ENCODE peak calls at places on chromosome 2, in ten cellular contexts. One of them, this sample, is unnamed.

GRCh38 chr2:192500550-192501200 is 305.9 kb upstream of the TMEFF2 start:
- DNase-seq in heart left ventricle: no peak
- DNase-seq in PC-9: no peak
- DNase-seq in ovary: no peak
- DNase-seq in B cell: no peak
- DNase-seq in spleen: no peak
- DNase-seq in foreskin fibroblast: peak; percentile 77
- DNase-seq in fibroblast of mammary gland: peak; percentile 91
- DNase-seq in A549: peak; percentile 74
- DNase-seq in coronary artery: no peak
- DNase-seq in this sample: no peak

GRCh38 chr2:152054593-152054992 is 44.3 kb downstream of the CACNB4 start:
- DNase-seq in PC-9: peak; percentile 65
- DNase-seq in ovary: no peak
- DNase-seq in heart left ventricle: no peak
- DNase-seq in coronary artery: no peak
- DNase-seq in A549: no peak
- DNase-seq in spleen: no peak
- DNase-seq in B cell: no peak
- DNase-seq in fibroblast of mammary gland: peak; percentile 86
- DNase-seq in foreskin fibroblast: peak; percentile 79
- DNase-seq in this sample: no peak

GRCh38 chr2:20781656-20782265 is 41.1 kb downstream of the LDAH start:
- DNase-seq in A549: peak; percentile 21
- DNase-seq in fibroblast of mammary gland: peak; percentile 44
- DNase-seq in foreskin fibroblast: peak; percentile 46
- DNase-seq in PC-9: no peak
- DNase-seq in B cell: no peak
- DNase-seq in coronary artery: no peak
- DNase-seq in spleen: no peak
- DNase-seq in heart left ventricle: no peak
- DNase-seq in ovary: no peak
- DNase-seq in this sample: peak; percentile 13

GRCh38 chr2:180319586-180320405 is 312.7 kb upstream of the CWC22 start:
- DNase-seq in PC-9: no peak
- DNase-seq in B cell: no peak
- DNase-seq in coronary artery: no peak
- DNase-seq in foreskin fibroblast: no peak
- DNase-seq in ovary: no peak
- DNase-seq in spleen: no peak
- DNase-seq in A549: no peak
- DNase-seq in fibroblast of mammary gland: no peak
- DNase-seq in heart left ventricle: no peak
- DNase-seq in this sample: no peak

GRCh38 chr2:72143441-72144356 is 4.0 kb downstream of the CYP26B1 start:
- DNase-seq in foreskin fibroblast: peak; percentile 28
- DNase-seq in spleen: peak; percentile 74
- DNase-seq in coronary artery: peak; percentile 74
- DNase-seq in fibroblast of mammary gland: no peak
- DNase-seq in PC-9: no peak
- DNase-seq in A549: no peak
- DNase-seq in heart left ventricle: peak; percentile 22
- DNase-seq in ovary: no peak
- DNase-seq in B cell: no peak
- DNase-seq in this sample: peak; percentile 52

GRCh38 chr2:71536311-71536710 is 83.0 kb downstream of the DYSF start:
- DNase-seq in spleen: no peak
- DNase-seq in PC-9: no peak
- DNase-seq in foreskin fibroblast: peak; percentile 72
- DNase-seq in fibroblast of mammary gland: no peak
- DNase-seq in heart left ventricle: no peak
- DNase-seq in ovary: no peak
- DNase-seq in coronary artery: no peak
- DNase-seq in B cell: peak; percentile 33
- DNase-seq in A549: no peak
- DNase-seq in this sample: no peak

GRCh38 chr2:187783446-187783845 is 229.2 kb upstream of the TFPI start:
- DNase-seq in fibroblast of mammary gland: peak; percentile 18
- DNase-seq in spleen: no peak
- DNase-seq in heart left ventricle: no peak
- DNase-seq in PC-9: no peak
- DNase-seq in foreskin fibroblast: no peak
- DNase-seq in B cell: no peak
- DNase-seq in A549: peak; percentile 4
- DNase-seq in ovary: no peak
- DNase-seq in coronary artery: no peak
- DNase-seq in this sample: no peak

GRCh38 chr2:29317077-29317517 is 201.9 kb downstream of the CLIP4 start:
- DNase-seq in foreskin fibroblast: peak; percentile 18
- DNase-seq in ovary: no peak
- DNase-seq in heart left ventricle: no peak
- DNase-seq in PC-9: no peak
- DNase-seq in spleen: no peak
- DNase-seq in coronary artery: no peak
- DNase-seq in fibroblast of mammary gland: peak; percentile 57
- DNase-seq in A549: no peak
- DNase-seq in B cell: no peak
- DNase-seq in this sample: no peak

GRCh38 chr2:107412209-107412904 is 414.3 kb upstream of the RGPD4 start:
- DNase-seq in A549: no peak
- DNase-seq in heart left ventricle: no peak
- DNase-seq in PC-9: no peak
- DNase-seq in foreskin fibroblast: no peak
- DNase-seq in ovary: no peak
- DNase-seq in B cell: no peak
- DNase-seq in fibroblast of mammary gland: peak; percentile 86
- DNase-seq in coronary artery: no peak
- DNase-seq in spleen: no peak
- DNase-seq in this sample: no peak

GRCh38 chr2:176118606-176119370 is 2.2 kb downstream of the HOXD10 start:
- DNase-seq in PC-9: no peak
- DNase-seq in B cell: no peak
- DNase-seq in foreskin fibroblast: no peak
- DNase-seq in heart left ventricle: no peak
- DNase-seq in fibroblast of mammary gland: peak; percentile 50
- DNase-seq in ovary: no peak
- DNase-seq in A549: peak; percentile 79
- DNase-seq in coronary artery: no peak
- DNase-seq in spleen: no peak
- DNase-seq in this sample: peak; percentile 77

GRCh38 chr2:120472031-120472430 is 126.1 kb downstream of the INHBB start:
- DNase-seq in heart left ventricle: no peak
- DNase-seq in A549: no peak
- DNase-seq in foreskin fibroblast: no peak
- DNase-seq in fibroblast of mammary gland: no peak
- DNase-seq in spleen: no peak
- DNase-seq in ovary: peak; percentile 7
- DNase-seq in B cell: no peak
- DNase-seq in PC-9: peak; percentile 66
- DNase-seq in coronary artery: no peak
- DNase-seq in this sample: no peak

GRCh38 chr2:109322111-109322510 is 193.1 kb downstream of the SH3RF3 start:
- DNase-seq in heart left ventricle: peak; percentile 81
- DNase-seq in A549: no peak
- DNase-seq in B cell: no peak
- DNase-seq in fibroblast of mammary gland: peak; percentile 100
- DNase-seq in coronary artery: peak; percentile 98
- DNase-seq in PC-9: no peak
- DNase-seq in foreskin fibroblast: peak; percentile 99
- DNase-seq in ovary: peak; percentile 91
- DNase-seq in spleen: no peak
- DNase-seq in this sample: no peak

GRCh38 chr2:129769402-129769991 is 210.0 kb upstream of the RAB6C start:
- DNase-seq in A549: no peak
- DNase-seq in PC-9: no peak
- DNase-seq in fibroblast of mammary gland: no peak
- DNase-seq in heart left ventricle: no peak
- DNase-seq in coronary artery: no peak
- DNase-seq in B cell: no peak
- DNase-seq in ovary: no peak
- DNase-seq in spleen: no peak
- DNase-seq in foreskin fibroblast: no peak
- DNase-seq in this sample: no peak

GRCh38 chr2:157302492-157303099 is 23.0 kb downstream of the ERMN start:
- DNase-seq in B cell: no peak
- DNase-seq in PC-9: no peak
- DNase-seq in A549: peak; percentile 44
- DNase-seq in fibroblast of mammary gland: peak; percentile 56
- DNase-seq in ovary: no peak
- DNase-seq in spleen: no peak
- DNase-seq in heart left ventricle: no peak
- DNase-seq in coronary artery: no peak
- DNase-seq in foreskin fibroblast: peak; percentile 76
- DNase-seq in this sample: peak; percentile 31

DNA sequence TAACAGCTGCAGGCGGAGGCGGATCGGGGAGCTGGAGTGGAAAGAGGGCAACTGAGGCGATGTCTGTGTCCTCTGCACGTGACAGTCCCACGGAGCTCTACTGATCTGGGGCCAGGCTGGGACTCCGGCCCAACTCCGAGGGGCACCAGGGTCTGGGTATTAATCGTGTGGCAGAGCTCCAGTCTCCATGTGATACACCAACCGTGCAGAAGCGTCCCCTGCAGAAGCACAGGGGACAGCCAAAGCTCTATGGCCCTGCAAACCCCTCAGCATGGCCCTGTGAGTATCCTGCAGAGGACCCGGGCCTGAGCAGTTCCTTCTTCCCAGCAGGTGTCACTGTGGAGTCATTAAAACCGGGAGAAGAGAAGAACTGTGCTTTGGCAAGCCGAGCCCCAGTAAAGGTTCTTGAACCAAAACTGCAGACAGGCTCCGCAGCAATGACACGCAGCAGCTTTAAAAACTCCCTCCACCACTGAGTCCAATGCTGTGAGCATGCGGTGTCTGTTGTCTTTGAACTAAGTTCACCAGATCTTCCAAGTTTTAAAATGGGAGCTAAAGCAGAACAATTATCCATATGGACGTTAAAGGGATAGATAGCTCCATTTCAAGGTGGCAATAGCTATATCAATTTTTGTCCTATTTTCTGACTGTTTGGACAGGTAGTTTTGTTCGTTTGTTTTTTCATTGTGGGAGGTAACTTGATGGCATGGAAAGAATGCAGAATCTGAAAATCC is 79.4 kb downstream of the TMEM182 start:
- DNase-seq in heart left ventricle: peak; percentile 29
- DNase-seq in fibroblast of mammary gland: peak; percentile 51
- DNase-seq in B cell: no peak
- DNase-seq in PC-9: no peak
- DNase-seq in foreskin fibroblast: peak; percentile 61
- DNase-seq in coronary artery: no peak
- DNase-seq in ovary: no peak
- DNase-seq in spleen: no peak
- DNase-seq in A549: peak; percentile 55
- DNase-seq in this sample: peak; percentile 67
- TF ChIP-seq CTCF in heart left ventricle: peak; percentile 36
- TF ChIP-seq CTCF in fibroblast of mammary gland: peak; percentile 62
- TF ChIP-seq CTCF in B cell: peak; percentile 39
- TF ChIP-seq CTCF in PC-9: peak; percentile 71
- TF ChIP-seq CTCF in foreskin fibroblast: peak; percentile 62
- TF ChIP-seq CTCF in coronary artery: peak; percentile 31
- TF ChIP-seq CTCF in ovary: no peak
- TF ChIP-seq CTCF in spleen: peak; percentile 37
- TF ChIP-seq CTCF in A549: peak; percentile 52
- TF ChIP-seq CTCF in this sample: peak; percentile 55

GRCh38 chr2:59462418-59463197 is 1090.8 kb downstream of the BCL11A start:
- DNase-seq in ovary: no peak
- DNase-seq in coronary artery: no peak
- DNase-seq in PC-9: no peak
- DNase-seq in A549: no peak
- DNase-seq in B cell: no peak
- DNase-seq in fibroblast of mammary gland: no peak
- DNase-seq in spleen: no peak
- DNase-seq in heart left ventricle: no peak
- DNase-seq in foreskin fibroblast: no peak
- DNase-seq in this sample: no peak

GRCh38 chr2:59463401-59463800 is 1090.1 kb downstream of the BCL11A start:
- DNase-seq in B cell: no peak
- DNase-seq in ovary: no peak
- DNase-seq in coronary artery: no peak
- DNase-seq in foreskin fibroblast: no peak
- DNase-seq in PC-9: no peak
- DNase-seq in heart left ventricle: no peak
- DNase-seq in fibroblast of mammary gland: no peak
- DNase-seq in spleen: no peak
- DNase-seq in A549: no peak
- DNase-seq in this sample: peak; percentile 5

GRCh38 chr2:59458862-59459261 is 1094.6 kb downstream of the BCL11A start:
- DNase-seq in ovary: no peak
- DNase-seq in B cell: no peak
- DNase-seq in A549: no peak
- DNase-seq in PC-9: no peak
- DNase-seq in spleen: no peak
- DNase-seq in fibroblast of mammary gland: no peak
- DNase-seq in coronary artery: no peak
- DNase-seq in foreskin fibroblast: no peak
- DNase-seq in heart left ventricle: no peak
- DNase-seq in this sample: no peak
- TF ChIP-seq CTCF in ovary: no peak
- TF ChIP-seq CTCF in B cell: no peak
- TF ChIP-seq CTCF in A549: no peak
- TF ChIP-seq CTCF in PC-9: no peak
- TF ChIP-seq CTCF in spleen: no peak
- TF ChIP-seq CTCF in fibroblast of mammary gland: no peak
- TF ChIP-seq CTCF in coronary artery: no peak
- TF ChIP-seq CTCF in foreskin fibroblast: no peak
- TF ChIP-seq CTCF in heart left ventricle: no peak
- TF ChIP-seq CTCF in this sample: no peak

GRCh38 chr2:10036095-10036879 is 7.1 kb upstream of the KLF11 start:
- DNase-seq in B cell: peak; percentile 49
- DNase-seq in PC-9: no peak
- DNase-seq in ovary: peak; percentile 69
- DNase-seq in fibroblast of mammary gland: peak; percentile 66
- DNase-seq in coronary artery: peak; percentile 93
- DNase-seq in foreskin fibroblast: peak; percentile 78
- DNase-seq in A549: peak; percentile 84
- DNase-seq in heart left ventricle: peak; percentile 71
- DNase-seq in spleen: no peak
- DNase-seq in this sample: no peak
- TF ChIP-seq CTCF in B cell: peak; percentile 48
- TF ChIP-seq CTCF in PC-9: peak; percentile 58
- TF ChIP-seq CTCF in ovary: no peak
- TF ChIP-seq CTCF in fibroblast of mammary gland: peak; percentile 30
- TF ChIP-seq CTCF in coronary artery: peak; percentile 47
- TF ChIP-seq CTCF in foreskin fibroblast: peak; percentile 54
- TF ChIP-seq CTCF in A549: peak; percentile 62
- TF ChIP-seq CTCF in heart left ventricle: peak; percentile 34
- TF ChIP-seq CTCF in spleen: peak; percentile 61
- TF ChIP-seq CTCF in this sample: peak; percentile 26

DNA sequence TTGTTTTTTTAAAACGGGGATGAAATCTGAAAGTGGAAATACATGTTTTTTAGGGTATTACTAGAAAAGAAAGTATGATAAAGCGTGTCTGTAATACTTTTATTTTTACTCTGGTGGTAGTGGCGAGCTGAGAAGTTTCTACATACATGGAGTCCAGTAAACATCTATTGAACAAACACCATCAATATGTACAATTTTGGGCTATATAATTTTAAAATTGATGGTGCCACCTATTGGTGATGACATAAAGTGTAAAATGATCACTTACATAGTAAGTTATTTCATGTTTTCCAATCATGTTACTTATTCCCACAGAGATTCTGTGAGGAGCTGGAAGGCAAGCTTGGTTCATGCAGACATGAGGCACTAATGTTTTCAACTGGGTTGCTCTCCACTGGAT is 31.5 kb upstream of the NFE2L2 start:
- DNase-seq in PC-9: no peak
- DNase-seq in fibroblast of mammary gland: peak; percentile 51
- DNase-seq in heart left ventricle: no peak
- DNase-seq in ovary: no peak
- DNase-seq in B cell: no peak
- DNase-seq in spleen: no peak
- DNase-seq in foreskin fibroblast: peak; percentile 55
- DNase-seq in coronary artery: no peak
- DNase-seq in A549: peak; percentile 32
- DNase-seq in this sample: no peak
- TF ChIP-seq CTCF in PC-9: peak; percentile 80
- TF ChIP-seq CTCF in fibroblast of mammary gland: peak; percentile 30
- TF ChIP-seq CTCF in heart left ventricle: peak; percentile 13
- TF ChIP-seq CTCF in ovary: peak; percentile 29
- TF ChIP-seq CTCF in B cell: peak; percentile 69
- TF ChIP-seq CTCF in spleen: peak; percentile 45
- TF ChIP-seq CTCF in foreskin fibroblast: no peak
- TF ChIP-seq CTCF in coronary artery: no peak
- TF ChIP-seq CTCF in A549: peak; percentile 66
- TF ChIP-seq CTCF in this sample: no peak